ENCODE peak calls at places on chromosomes 2 and 18, in six cellular contexts. One of them, this sample, is unnamed.

GRCh38 chr2:141806090-141806489 is 324.7 kb downstream of the LRP1B start:
- DNase-seq in cerebellum: no peak
- DNase-seq in activated T-helper 1 cell treated with anti-CD3 and anti-CD28 coated beads, Interleukin-12 subunit alpha, Interleukin-12 subunit beta, Interleukin-2, Interleukin-4 antibody, amounts not matched to agents 30 ng/mL and 10 ng/mL and 1 ng/mL, durations not matched to agents 14 hours and 24 hours and 36 hours: no peak
- DNase-seq in astrocyte: no peak
- DNase-seq in left cardiac atrium: no peak
- DNase-seq in activated naive CD4-positive, alpha-beta T cell treated with anti-CD3 and anti-CD28 coated beads, Interleukin-2, amount 10 ng/mL, durations not matched to agents 7 days and 5 days: no peak
- DNase-seq in this sample: no peak

GRCh38 chr2:46310446-46310845 is 13.2 kb downstream of the EPAS1 start:
- DNase-seq in left cardiac atrium: no peak
- DNase-seq in activated T-helper 1 cell treated with anti-CD3 and anti-CD28 coated beads, Interleukin-12 subunit alpha, Interleukin-12 subunit beta, Interleukin-2, Interleukin-4 antibody, amounts not matched to agents 30 ng/mL and 10 ng/mL and 1 ng/mL, durations not matched to agents 14 hours and 24 hours and 36 hours: no peak
- DNase-seq in activated naive CD4-positive, alpha-beta T cell treated with anti-CD3 and anti-CD28 coated beads, Interleukin-2, amount 10 ng/mL, durations not matched to agents 7 days and 5 days: no peak
- DNase-seq in astrocyte: no peak
- DNase-seq in cerebellum: no peak
- DNase-seq in this sample: no peak

GRCh38 chr2:73949802-73950201 is 23.1 kb downstream of the DGUOK start:
- DNase-seq in activated naive CD4-positive, alpha-beta T cell treated with anti-CD3 and anti-CD28 coated beads, Interleukin-2, amount 10 ng/mL, durations not matched to agents 7 days and 5 days: no peak
- DNase-seq in cerebellum: no peak
- DNase-seq in astrocyte: no peak
- DNase-seq in activated T-helper 1 cell treated with anti-CD3 and anti-CD28 coated beads, Interleukin-12 subunit alpha, Interleukin-12 subunit beta, Interleukin-2, Interleukin-4 antibody, amounts not matched to agents 30 ng/mL and 10 ng/mL and 1 ng/mL, durations not matched to agents 14 hours and 24 hours and 36 hours: no peak
- DNase-seq in left cardiac atrium: no peak
- DNase-seq in this sample: no peak

GRCh38 chr2:149984311-149984710 is 396.7 kb upstream of the MMADHC start:
- DNase-seq in activated naive CD4-positive, alpha-beta T cell treated with anti-CD3 and anti-CD28 coated beads, Interleukin-2, amount 10 ng/mL, durations not matched to agents 7 days and 5 days: no peak
- DNase-seq in astrocyte: no peak
- DNase-seq in activated T-helper 1 cell treated with anti-CD3 and anti-CD28 coated beads, Interleukin-12 subunit alpha, Interleukin-12 subunit beta, Interleukin-2, Interleukin-4 antibody, amounts not matched to agents 30 ng/mL and 10 ng/mL and 1 ng/mL, durations not matched to agents 14 hours and 24 hours and 36 hours: no peak
- DNase-seq in left cardiac atrium: no peak
- DNase-seq in cerebellum: no peak
- DNase-seq in this sample: no peak

GRCh38 chr2:28662468-28663095 is 89.0 kb upstream of the PPP1CB start:
- DNase-seq in activated naive CD4-positive, alpha-beta T cell treated with anti-CD3 and anti-CD28 coated beads, Interleukin-2, amount 10 ng/mL, durations not matched to agents 7 days and 5 days: no peak
- DNase-seq in activated T-helper 1 cell treated with anti-CD3 and anti-CD28 coated beads, Interleukin-12 subunit alpha, Interleukin-12 subunit beta, Interleukin-2, Interleukin-4 antibody, amounts not matched to agents 30 ng/mL and 10 ng/mL and 1 ng/mL, durations not matched to agents 14 hours and 24 hours and 36 hours: no peak
- DNase-seq in astrocyte: peak
- DNase-seq in left cardiac atrium: peak
- DNase-seq in cerebellum: no peak
- DNase-seq in this sample: peak

GRCh38 chr2:172578860-172579512 is 23.1 kb downstream of the PDK1 start:
- DNase-seq in activated naive CD4-positive, alpha-beta T cell treated with anti-CD3 and anti-CD28 coated beads, Interleukin-2, amount 10 ng/mL, durations not matched to agents 7 days and 5 days: no peak
- DNase-seq in activated T-helper 1 cell treated with anti-CD3 and anti-CD28 coated beads, Interleukin-12 subunit alpha, Interleukin-12 subunit beta, Interleukin-2, Interleukin-4 antibody, amounts not matched to agents 30 ng/mL and 10 ng/mL and 1 ng/mL, durations not matched to agents 14 hours and 24 hours and 36 hours: no peak
- DNase-seq in cerebellum: no peak
- DNase-seq in astrocyte: no peak
- DNase-seq in left cardiac atrium: no peak
- DNase-seq in this sample: no peak

GRCh38 chr2:224584111-224584764 is 925 bp downstream of the CUL3 start:
- DNase-seq in cerebellum: peak
- DNase-seq in astrocyte: peak
- DNase-seq in activated T-helper 1 cell treated with anti-CD3 and anti-CD28 coated beads, Interleukin-12 subunit alpha, Interleukin-12 subunit beta, Interleukin-2, Interleukin-4 antibody, amounts not matched to agents 30 ng/mL and 10 ng/mL and 1 ng/mL, durations not matched to agents 14 hours and 24 hours and 36 hours: peak
- DNase-seq in activated naive CD4-positive, alpha-beta T cell treated with anti-CD3 and anti-CD28 coated beads, Interleukin-2, amount 10 ng/mL, durations not matched to agents 7 days and 5 days: peak
- DNase-seq in left cardiac atrium: peak
- DNase-seq in this sample: peak

GRCh38 chr2:152304845-152305244 is 30.1 kb upstream of the FMNL2 start:
- DNase-seq in left cardiac atrium: no peak
- DNase-seq in activated naive CD4-positive, alpha-beta T cell treated with anti-CD3 and anti-CD28 coated beads, Interleukin-2, amount 10 ng/mL, durations not matched to agents 7 days and 5 days: no peak
- DNase-seq in astrocyte: peak
- DNase-seq in activated T-helper 1 cell treated with anti-CD3 and anti-CD28 coated beads, Interleukin-12 subunit alpha, Interleukin-12 subunit beta, Interleukin-2, Interleukin-4 antibody, amounts not matched to agents 30 ng/mL and 10 ng/mL and 1 ng/mL, durations not matched to agents 14 hours and 24 hours and 36 hours: no peak
- DNase-seq in cerebellum: no peak
- DNase-seq in this sample: peak

GRCh38 chr2:1606421-1607235 is 137.7 kb downstream of the PXDN start:
- DNase-seq in left cardiac atrium: no peak
- DNase-seq in activated T-helper 1 cell treated with anti-CD3 and anti-CD28 coated beads, Interleukin-12 subunit alpha, Interleukin-12 subunit beta, Interleukin-2, Interleukin-4 antibody, amounts not matched to agents 30 ng/mL and 10 ng/mL and 1 ng/mL, durations not matched to agents 14 hours and 24 hours and 36 hours: no peak
- DNase-seq in activated naive CD4-positive, alpha-beta T cell treated with anti-CD3 and anti-CD28 coated beads, Interleukin-2, amount 10 ng/mL, durations not matched to agents 7 days and 5 days: no peak
- DNase-seq in cerebellum: no peak
- DNase-seq in astrocyte: no peak
- DNase-seq in this sample: no peak

GRCh38 chr2:144849612-144850011 is 329.7 kb upstream of the ZEB2 start:
- DNase-seq in activated naive CD4-positive, alpha-beta T cell treated with anti-CD3 and anti-CD28 coated beads, Interleukin-2, amount 10 ng/mL, durations not matched to agents 7 days and 5 days: no peak
- DNase-seq in left cardiac atrium: no peak
- DNase-seq in activated T-helper 1 cell treated with anti-CD3 and anti-CD28 coated beads, Interleukin-12 subunit alpha, Interleukin-12 subunit beta, Interleukin-2, Interleukin-4 antibody, amounts not matched to agents 30 ng/mL and 10 ng/mL and 1 ng/mL, durations not matched to agents 14 hours and 24 hours and 36 hours: no peak
- DNase-seq in cerebellum: no peak
- DNase-seq in astrocyte: no peak
- DNase-seq in this sample: no peak

GRCh38 chr2:47219970-47220369 is 64.9 kb upstream of the STPG4 start:
- DNase-seq in left cardiac atrium: no peak
- DNase-seq in astrocyte: no peak
- DNase-seq in activated T-helper 1 cell treated with anti-CD3 and anti-CD28 coated beads, Interleukin-12 subunit alpha, Interleukin-12 subunit beta, Interleukin-2, Interleukin-4 antibody, amounts not matched to agents 30 ng/mL and 10 ng/mL and 1 ng/mL, durations not matched to agents 14 hours and 24 hours and 36 hours: no peak
- DNase-seq in cerebellum: no peak
- DNase-seq in activated naive CD4-positive, alpha-beta T cell treated with anti-CD3 and anti-CD28 coated beads, Interleukin-2, amount 10 ng/mL, durations not matched to agents 7 days and 5 days: no peak
- DNase-seq in this sample: no peak

GRCh38 chr2:105409717-105410116 is 10.9 kb upstream of the FHL2 start:
- DNase-seq in cerebellum: peak
- DNase-seq in activated naive CD4-positive, alpha-beta T cell treated with anti-CD3 and anti-CD28 coated beads, Interleukin-2, amount 10 ng/mL, durations not matched to agents 7 days and 5 days: no peak
- DNase-seq in activated T-helper 1 cell treated with anti-CD3 and anti-CD28 coated beads, Interleukin-12 subunit alpha, Interleukin-12 subunit beta, Interleukin-2, Interleukin-4 antibody, amounts not matched to agents 30 ng/mL and 10 ng/mL and 1 ng/mL, durations not matched to agents 14 hours and 24 hours and 36 hours: no peak
- DNase-seq in left cardiac atrium: peak
- DNase-seq in astrocyte: peak
- DNase-seq in this sample: peak

GRCh38 chr2:161036926-161037325 is 123.3 kb upstream of the TANK start:
- DNase-seq in left cardiac atrium: no peak
- DNase-seq in cerebellum: no peak
- DNase-seq in activated naive CD4-positive, alpha-beta T cell treated with anti-CD3 and anti-CD28 coated beads, Interleukin-2, amount 10 ng/mL, durations not matched to agents 7 days and 5 days: no peak
- DNase-seq in activated T-helper 1 cell treated with anti-CD3 and anti-CD28 coated beads, Interleukin-12 subunit alpha, Interleukin-12 subunit beta, Interleukin-2, Interleukin-4 antibody, amounts not matched to agents 30 ng/mL and 10 ng/mL and 1 ng/mL, durations not matched to agents 14 hours and 24 hours and 36 hours: no peak
- DNase-seq in astrocyte: no peak
- DNase-seq in this sample: no peak

GRCh38 chr18:61612517-61612916 is 279.3 kb downstream of the CDH20 start:
- DNase-seq in activated naive CD4-positive, alpha-beta T cell treated with anti-CD3 and anti-CD28 coated beads, Interleukin-2, amount 10 ng/mL, durations not matched to agents 7 days and 5 days: no peak
- DNase-seq in activated T-helper 1 cell treated with anti-CD3 and anti-CD28 coated beads, Interleukin-12 subunit alpha, Interleukin-12 subunit beta, Interleukin-2, Interleukin-4 antibody, amounts not matched to agents 30 ng/mL and 10 ng/mL and 1 ng/mL, durations not matched to agents 14 hours and 24 hours and 36 hours: no peak
- DNase-seq in astrocyte: no peak
- DNase-seq in left cardiac atrium: no peak
- DNase-seq in cerebellum: no peak
- DNase-seq in this sample: no peak

GRCh38 chr18:55119434-55119833 is 160.2 kb upstream of the CCDC68 start:
- DNase-seq in activated T-helper 1 cell treated with anti-CD3 and anti-CD28 coated beads, Interleukin-12 subunit alpha, Interleukin-12 subunit beta, Interleukin-2, Interleukin-4 antibody, amounts not matched to agents 30 ng/mL and 10 ng/mL and 1 ng/mL, durations not matched to agents 14 hours and 24 hours and 36 hours: no peak
- DNase-seq in left cardiac atrium: no peak
- DNase-seq in astrocyte: peak
- DNase-seq in cerebellum: no peak
- DNase-seq in activated naive CD4-positive, alpha-beta T cell treated with anti-CD3 and anti-CD28 coated beads, Interleukin-2, amount 10 ng/mL, durations not matched to agents 7 days and 5 days: no peak
- DNase-seq in this sample: peak

GRCh38 chr2:20299113-20299512 is 51.5 kb downstream of the PUM2 start:
- DNase-seq in activated naive CD4-positive, alpha-beta T cell treated with anti-CD3 and anti-CD28 coated beads, Interleukin-2, amount 10 ng/mL, durations not matched to agents 7 days and 5 days: no peak
- DNase-seq in astrocyte: no peak
- DNase-seq in cerebellum: no peak
- DNase-seq in left cardiac atrium: no peak
- DNase-seq in activated T-helper 1 cell treated with anti-CD3 and anti-CD28 coated beads, Interleukin-12 subunit alpha, Interleukin-12 subunit beta, Interleukin-2, Interleukin-4 antibody, amounts not matched to agents 30 ng/mL and 10 ng/mL and 1 ng/mL, durations not matched to agents 14 hours and 24 hours and 36 hours: no peak
- DNase-seq in this sample: no peak

GRCh38 chr2:95297088-95297487 is at the start of gene KCNIP3:
- DNase-seq in activated T-helper 1 cell treated with anti-CD3 and anti-CD28 coated beads, Interleukin-12 subunit alpha, Interleukin-12 subunit beta, Interleukin-2, Interleukin-4 antibody, amounts not matched to agents 30 ng/mL and 10 ng/mL and 1 ng/mL, durations not matched to agents 14 hours and 24 hours and 36 hours: no peak
- DNase-seq in cerebellum: peak
- DNase-seq in astrocyte: no peak
- DNase-seq in left cardiac atrium: no peak
- DNase-seq in activated naive CD4-positive, alpha-beta T cell treated with anti-CD3 and anti-CD28 coated beads, Interleukin-2, amount 10 ng/mL, durations not matched to agents 7 days and 5 days: no peak
- DNase-seq in this sample: no peak

GRCh38 chr2:55419236-55419513 is 481 bp downstream of the CCDC88A start:
- DNase-seq in left cardiac atrium: no peak
- DNase-seq in activated T-helper 1 cell treated with anti-CD3 and anti-CD28 coated beads, Interleukin-12 subunit alpha, Interleukin-12 subunit beta, Interleukin-2, Interleukin-4 antibody, amounts not matched to agents 30 ng/mL and 10 ng/mL and 1 ng/mL, durations not matched to agents 14 hours and 24 hours and 36 hours: no peak
- DNase-seq in activated naive CD4-positive, alpha-beta T cell treated with anti-CD3 and anti-CD28 coated beads, Interleukin-2, amount 10 ng/mL, durations not matched to agents 7 days and 5 days: no peak
- DNase-seq in astrocyte: peak
- DNase-seq in cerebellum: peak
- DNase-seq in this sample: peak

GRCh38 chr2:8534729-8535397 is 147.0 kb upstream of the ID2 start:
- DNase-seq in left cardiac atrium: peak
- DNase-seq in activated T-helper 1 cell treated with anti-CD3 and anti-CD28 coated beads, Interleukin-12 subunit alpha, Interleukin-12 subunit beta, Interleukin-2, Interleukin-4 antibody, amounts not matched to agents 30 ng/mL and 10 ng/mL and 1 ng/mL, durations not matched to agents 14 hours and 24 hours and 36 hours: no peak
- DNase-seq in astrocyte: peak
- DNase-seq in cerebellum: no peak
- DNase-seq in activated naive CD4-positive, alpha-beta T cell treated with anti-CD3 and anti-CD28 coated beads, Interleukin-2, amount 10 ng/mL, durations not matched to agents 7 days and 5 days: no peak
- DNase-seq in this sample: peak

GRCh38 chr2:238238766-238239551 is 879 bp downstream of the HES6 start:
- DNase-seq in astrocyte: no peak
- DNase-seq in activated T-helper 1 cell treated with anti-CD3 and anti-CD28 coated beads, Interleukin-12 subunit alpha, Interleukin-12 subunit beta, Interleukin-2, Interleukin-4 antibody, amounts not matched to agents 30 ng/mL and 10 ng/mL and 1 ng/mL, durations not matched to agents 14 hours and 24 hours and 36 hours: peak
- DNase-seq in activated naive CD4-positive, alpha-beta T cell treated with anti-CD3 and anti-CD28 coated beads, Interleukin-2, amount 10 ng/mL, durations not matched to agents 7 days and 5 days: peak
- DNase-seq in left cardiac atrium: no peak
- DNase-seq in cerebellum: no peak
- DNase-seq in this sample: no peak

GRCh38 chr2:149017116-149017985 is 21.1 kb upstream of the LYPD6B start:
- DNase-seq in activated T-helper 1 cell treated with anti-CD3 and anti-CD28 coated beads, Interleukin-12 subunit alpha, Interleukin-12 subunit beta, Interleukin-2, Interleukin-4 antibody, amounts not matched to agents 30 ng/mL and 10 ng/mL and 1 ng/mL, durations not matched to agents 14 hours and 24 hours and 36 hours: peak
- DNase-seq in activated naive CD4-positive, alpha-beta T cell treated with anti-CD3 and anti-CD28 coated beads, Interleukin-2, amount 10 ng/mL, durations not matched to agents 7 days and 5 days: peak
- DNase-seq in cerebellum: peak
- DNase-seq in astrocyte: peak
- DNase-seq in left cardiac atrium: peak
- DNase-seq in this sample: peak

GRCh38 chr2:191927991-191928390 is 81.1 kb upstream of the CAVIN2 start:
- DNase-seq in activated naive CD4-positive, alpha-beta T cell treated with anti-CD3 and anti-CD28 coated beads, Interleukin-2, amount 10 ng/mL, durations not matched to agents 7 days and 5 days: no peak
- DNase-seq in astrocyte: peak
- DNase-seq in activated T-helper 1 cell treated with anti-CD3 and anti-CD28 coated beads, Interleukin-12 subunit alpha, Interleukin-12 subunit beta, Interleukin-2, Interleukin-4 antibody, amounts not matched to agents 30 ng/mL and 10 ng/mL and 1 ng/mL, durations not matched to agents 14 hours and 24 hours and 36 hours: no peak
- DNase-seq in cerebellum: no peak
- DNase-seq in left cardiac atrium: no peak
- DNase-seq in this sample: peak

GRCh38 chr2:127165539-127165935 is 54.6 kb downstream of the CYP27C1 start:
- DNase-seq in cerebellum: no peak
- DNase-seq in activated T-helper 1 cell treated with anti-CD3 and anti-CD28 coated beads, Interleukin-12 subunit alpha, Interleukin-12 subunit beta, Interleukin-2, Interleukin-4 antibody, amounts not matched to agents 30 ng/mL and 10 ng/mL and 1 ng/mL, durations not matched to agents 14 hours and 24 hours and 36 hours: no peak
- DNase-seq in activated naive CD4-positive, alpha-beta T cell treated with anti-CD3 and anti-CD28 coated beads, Interleukin-2, amount 10 ng/mL, durations not matched to agents 7 days and 5 days: no peak
- DNase-seq in astrocyte: no peak
- DNase-seq in left cardiac atrium: no peak
- DNase-seq in this sample: no peak

GRCh38 chr2:147171961-147172360 is 672.9 kb upstream of the ACVR2A start:
- DNase-seq in left cardiac atrium: no peak
- DNase-seq in cerebellum: no peak
- DNase-seq in astrocyte: peak
- DNase-seq in activated naive CD4-positive, alpha-beta T cell treated with anti-CD3 and anti-CD28 coated beads, Interleukin-2, amount 10 ng/mL, durations not matched to agents 7 days and 5 days: no peak
- DNase-seq in activated T-helper 1 cell treated with anti-CD3 and anti-CD28 coated beads, Interleukin-12 subunit alpha, Interleukin-12 subunit beta, Interleukin-2, Interleukin-4 antibody, amounts not matched to agents 30 ng/mL and 10 ng/mL and 1 ng/mL, durations not matched to agents 14 hours and 24 hours and 36 hours: no peak
- DNase-seq in this sample: peak

GRCh38 chr2:71833855-71834554 is 313.7 kb downstream of the CYP26B1 start:
- DNase-seq in cerebellum: no peak
- DNase-seq in activated T-helper 1 cell treated with anti-CD3 and anti-CD28 coated beads, Interleukin-12 subunit alpha, Interleukin-12 subunit beta, Interleukin-2, Interleukin-4 antibody, amounts not matched to agents 30 ng/mL and 10 ng/mL and 1 ng/mL, durations not matched to agents 14 hours and 24 hours and 36 hours: no peak
- DNase-seq in activated naive CD4-positive, alpha-beta T cell treated with anti-CD3 and anti-CD28 coated beads, Interleukin-2, amount 10 ng/mL, durations not matched to agents 7 days and 5 days: no peak
- DNase-seq in astrocyte: no peak
- DNase-seq in left cardiac atrium: peak
- DNase-seq in this sample: no peak

GRCh38 chr18:12308386-12309100 is 502 bp downstream of the TUBB6 start:
- DNase-seq in astrocyte: peak
- DNase-seq in left cardiac atrium: peak
- DNase-seq in cerebellum: no peak
- DNase-seq in activated T-helper 1 cell treated with anti-CD3 and anti-CD28 coated beads, Interleukin-12 subunit alpha, Interleukin-12 subunit beta, Interleukin-2, Interleukin-4 antibody, amounts not matched to agents 30 ng/mL and 10 ng/mL and 1 ng/mL, durations not matched to agents 14 hours and 24 hours and 36 hours: peak
- DNase-seq in activated naive CD4-positive, alpha-beta T cell treated with anti-CD3 and anti-CD28 coated beads, Interleukin-2, amount 10 ng/mL, durations not matched to agents 7 days and 5 days: peak
- DNase-seq in this sample: peak

GRCh38 chr2:240443891-240444301 is 8.4 kb downstream of the GPC1 start:
- DNase-seq in astrocyte: no peak
- DNase-seq in activated T-helper 1 cell treated with anti-CD3 and anti-CD28 coated beads, Interleukin-12 subunit alpha, Interleukin-12 subunit beta, Interleukin-2, Interleukin-4 antibody, amounts not matched to agents 30 ng/mL and 10 ng/mL and 1 ng/mL, durations not matched to agents 14 hours and 24 hours and 36 hours: no peak
- DNase-seq in activated naive CD4-positive, alpha-beta T cell treated with anti-CD3 and anti-CD28 coated beads, Interleukin-2, amount 10 ng/mL, durations not matched to agents 7 days and 5 days: no peak
- DNase-seq in cerebellum: no peak
- DNase-seq in left cardiac atrium: no peak
- DNase-seq in this sample: peak